ENCODE peak calls at places on chromosomes 12 and 14, in four cellular contexts. O is HT1080, B is nucleus accumbens, K is H4. R is an unnamed sample.

GRCh38 chr14:67187826-67188225 is 1.4 kb upstream of the GARIN2 start:
- DNase-seq in B (no peak), O (peak; percentile 84), K (peak; percentile 84), R (no peak)

GRCh38 chr12:40078201-40078730 is 27.6 kb downstream of the SLC2A13 start:
- DNase-seq in K (no peak), B (no peak), O (no peak), R (no peak)

GRCh38 chr14:53249059-53249458 is 95.9 kb upstream of the DDHD1 start:
- DNase-seq in K (no peak), B (no peak), O (no peak), R (no peak)

GRCh38 chr12:76003263-76003640 is 28.3 kb downstream of the PHLDA1 start:
- DNase-seq in K (no peak), O (no peak), B (no peak), R (no peak)

GRCh38 chr14:102573591-102574046 is 18.8 kb upstream of the RCOR1 start:
- DNase-seq in O (no peak), B (no peak), K (no peak), R (no peak)

GRCh38 chr12:93946542-93947150 is 201.7 kb upstream of the PLXNC1 start:
- DNase-seq in O (peak; percentile 81), B (no peak), K (peak; percentile 14), R (no peak)

GRCh38 chr12:75177997-75178396 is 31.6 kb downstream of the KCNC2 start:
- DNase-seq in O (peak; percentile 86), B (no peak), K (peak; percentile 64), R (no peak)

GRCh38 chr14:93067088-93067487 is 48.6 kb downstream of the ITPK1 start:
- DNase-seq in B (no peak), O (no peak), K (no peak), R (no peak)

GRCh38 chr12:19093218-19093617 is 36.3 kb upstream of the PLEKHA5 start:
- DNase-seq in O (no peak), B (no peak), K (peak; percentile 17), R (no peak)

GRCh38 chr14:50844397-50844796 is 13.4 kb upstream of the NIN start:
- DNase-seq in B (no peak), O (no peak), K (no peak), R (no peak)

GRCh38 chr12:114580306-114580705 is 103.7 kb downstream of the TBX3 start:
- DNase-seq in O (no peak), K (no peak), B (no peak), R (no peak)

GRCh38 chr14:65214741-65215140 is 112.4 kb upstream of the MAX start:
- DNase-seq in K (no peak), O (no peak), B (no peak), R (no peak)

GRCh38 chr14:24069411-24069735 is 2.0 kb upstream of the CPNE6 start:
- DNase-seq in O (no peak), K (no peak), B (no peak), R (no peak)

GRCh38 chr14:61608245-61609142 is 86.8 kb upstream of the HIF1A start:
- DNase-seq in K (no peak), O (no peak), B (peak; percentile 15), R (peak; percentile 55)

GRCh38 chr12:42140901-42141300 is 3.8 kb downstream of the GXYLT1 start:
- DNase-seq in B (no peak), O (peak; percentile 15), K (peak; percentile 53), R (no peak)

GRCh38 chr12:70120970-70121369 is 122.3 kb upstream of the CNOT2 start:
- DNase-seq in K (no peak), O (no peak), B (no peak), R (no peak)

GRCh38 chr14:77612011-77612620 is 4.3 kb downstream of the SPTLC2 start:
- DNase-seq in K (no peak), B (no peak), O (peak; percentile 32), R (no peak)

GRCh38 chr12:91109148-91109564 is 2.1 kb downstream of the LUM start:
- DNase-seq in B (peak; percentile 7), K (peak; percentile 68), O (peak; percentile 67), R (peak; percentile 22)

GRCh38 chr14:88040141-88040540 is 35.2 kb downstream of the GPR65 start:
- DNase-seq in B (no peak), K (no peak), O (no peak), R (peak; percentile 39)

GRCh38 chr14:31968107-31968810 is 108.8 kb upstream of the ARHGAP5 start:
- DNase-seq in K (no peak), B (no peak), O (peak; percentile 32), R (no peak)

GRCh38 chr14:74089251-74090020 is 4.7 kb downstream of the LIN52 start:
- DNase-seq in B (no peak), O (no peak), K (no peak), R (no peak)

GRCh38 chr14:101587403-101587998 is 26.2 kb downstream of the DIO3 start:
- DNase-seq in B (no peak), O (no peak), K (no peak), R (no peak)

GRCh38 chr12:3962661-3963483 is 89.7 kb upstream of the PARP11 start:
- DNase-seq in O (no peak), K (no peak), B (no peak), R (no peak)